ENCODE peak calls at places on chromosomes 2 and 18, in nine cellular contexts. P, D, R, K, I, E, O, Y and S are unnamed samples.
A peak's percentile ranks its signal among the peaks of the same experiment; 100 is the strongest.

GRCh38 chr2:36459725-36460137 is 104.2 kb downstream of the CRIM1 start:
- DNase-seq in P (peak; percentile 56), D (peak; percentile 45), R (no peak), K (no peak), I (no peak), E (peak; percentile 65), O (peak; percentile 35), Y (no peak), S (peak; percentile 52)

GRCh38 chr18:35511428-35511827 is 13.7 kb upstream of the INO80C start:
- DNase-seq in P (no peak), D (no peak), R (no peak), K (no peak), I (no peak), E (no peak), O (no peak), Y (no peak), S (no peak)

GRCh38 chr2:129782618-129782960 is 196.9 kb upstream of the RAB6C start:
- DNase-seq in P (no peak), D (no peak), R (no peak), K (no peak), I (no peak), E (no peak), O (no peak), Y (no peak), S (no peak)

GRCh38 chr18:76518543-76519155 is 23.6 kb upstream of the ZNF516 start:
- DNase-seq in P (peak; percentile 54), D (no peak), R (peak; percentile 33), K (no peak), I (no peak), E (no peak), O (no peak), Y (peak; percentile 24), S (peak; percentile 58)

GRCh38 chr2:8525582-8526402 is 156.1 kb upstream of the ID2 start:
- DNase-seq in P (peak; percentile 76), D (peak; percentile 16), R (peak; percentile 46), K (no peak), I (no peak), E (no peak), O (peak; percentile 84), Y (no peak), S (peak; percentile 35)

GRCh38 chr18:48788378-48788777 is 162.4 kb downstream of the SMAD7 start:
- DNase-seq in P (no peak), D (no peak), R (no peak), K (no peak), I (no peak), E (no peak), O (peak; percentile 7), Y (no peak), S (no peak)

GRCh38 chr2:211093743-211094303 is 537.4 kb downstream of the CPS1 start:
- DNase-seq in P (peak; percentile 24), D (peak; percentile 19), R (no peak), K (no peak), I (no peak), E (no peak), O (no peak), Y (no peak), S (no peak)

GRCh38 chr2:238097988-238098853 is 1.9 kb upstream of the ESPNL start:
- DNase-seq in P (peak; percentile 91), D (peak; percentile 90), R (no peak), K (peak; percentile 71), I (no peak), E (peak; percentile 61), O (peak; percentile 71), Y (no peak), S (peak; percentile 73)

GRCh38 chr2:215479536-215480240 is 43.8 kb upstream of the FN1 start:
- DNase-seq in P (peak; percentile 17), D (no peak), R (no peak), K (no peak), I (no peak), E (no peak), O (no peak), Y (no peak), S (no peak)

GRCh38 chr2:667332-668000 is 9.7 kb downstream of the TMEM18 start:
- DNase-seq in P (no peak), D (peak; percentile 77), R (no peak), K (no peak), I (no peak), E (peak; percentile 81), O (no peak), Y (peak; percentile 42), S (no peak)

GRCh38 chr2:147288131-147288530 is 556.7 kb upstream of the ACVR2A start:
- DNase-seq in P (no peak), D (no peak), R (no peak), K (peak; percentile 81), I (no peak), E (no peak), O (no peak), Y (peak; percentile 10), S (no peak)

GRCh38 chr2:86194751-86195054 is 559 bp downstream of the IMMT start:
- DNase-seq in P (no peak), D (no peak), R (peak; percentile 88), K (peak; percentile 97), I (no peak), E (no peak), O (peak; percentile 98), Y (no peak), S (no peak)

GRCh38 chr2:179340678-179341077 is 76.0 kb upstream of the SESTD1 start:
- DNase-seq in P (peak; percentile 28), D (peak; percentile 9), R (peak; percentile 8), K (no peak), I (no peak), E (peak; percentile 59), O (no peak), Y (no peak), S (no peak)

GRCh38 chr2:155145758-155146229 is 447.3 kb downstream of the KCNJ3 start:
- DNase-seq in P (no peak), D (no peak), R (no peak), K (no peak), I (no peak), E (no peak), O (no peak), Y (no peak), S (no peak)

GRCh38 chr2:120544522-120544921 is 191.1 kb upstream of the GLI2 start:
- DNase-seq in P (no peak), D (no peak), R (no peak), K (no peak), I (no peak), E (no peak), O (no peak), Y (no peak), S (no peak)

GRCh38 chr2:176653856-176654443 is 384.7 kb downstream of the MTX2 start:
- DNase-seq in P (peak; percentile 73), D (peak; percentile 65), R (peak; percentile 26), K (peak; percentile 69), I (no peak), E (peak; percentile 67), O (peak; percentile 51), Y (peak; percentile 51), S (peak; percentile 66)

GRCh38 chr2:145984541-145984940 is 1464.6 kb upstream of the ZEB2 start:
- DNase-seq in P (no peak), D (peak; percentile 71), R (no peak), K (no peak), I (no peak), E (peak; percentile 69), O (no peak), Y (no peak), S (no peak)

GRCh38 chr18:37538526-37539205 is 26.9 kb downstream of the CELF4 start:
- DNase-seq in P (no peak), D (no peak), R (no peak), K (no peak), I (no peak), E (no peak), O (no peak), Y (no peak), S (no peak)

GRCh38 chr2:108858894-108859293 is 72.3 kb downstream of the CCDC138 start:
- DNase-seq in P (no peak), D (no peak), R (no peak), K (no peak), I (no peak), E (peak; percentile 69), O (no peak), Y (no peak), S (no peak)

GRCh38 chr2:72562451-72563153 is 263.2 kb downstream of the EXOC6B start:
- DNase-seq in P (no peak), D (no peak), R (no peak), K (no peak), I (no peak), E (peak; percentile 22), O (no peak), Y (no peak), S (no peak)

GRCh38 chr2:174122185-174122584 is 126.1 kb downstream of the OLA1 start:
- DNase-seq in P (no peak), D (no peak), R (no peak), K (no peak), I (no peak), E (no peak), O (no peak), Y (no peak), S (no peak)

GRCh38 chr2:214628091-214628490 is 181.4 kb downstream of the BARD1 start:
- DNase-seq in P (no peak), D (no peak), R (no peak), K (no peak), I (no peak), E (no peak), O (no peak), Y (no peak), S (no peak)

GRCh38 chr2:118431997-118432396 is 343.7 kb downstream of the INSIG2 start:
- DNase-seq in P (no peak), D (no peak), R (no peak), K (no peak), I (no peak), E (no peak), O (no peak), Y (no peak), S (no peak)

GRCh38 chr2:69798909-69799526 is 30.4 kb upstream of the GMCL1 start:
- DNase-seq in P (no peak), D (no peak), R (no peak), K (no peak), I (no peak), E (peak; percentile 30), O (no peak), Y (no peak), S (no peak)

GRCh38 chr2:103963331-103963730 is 890.6 kb upstream of the POU3F3 start:
- DNase-seq in P (no peak), D (no peak), R (no peak), K (no peak), I (no peak), E (no peak), O (no peak), Y (no peak), S (no peak)

GRCh38 chr2:239035361-239035814 is 187.5 kb downstream of the TWIST2 start:
- DNase-seq in P (peak; percentile 99), D (peak; percentile 81), R (peak; percentile 51), K (peak; percentile 91), I (peak; percentile 34), E (no peak), O (no peak), Y (peak; percentile 69), S (peak; percentile 72)

GRCh38 chr18:42706618-42707017 is 408.9 kb downstream of the RIT2 start:
- DNase-seq in P (peak; percentile 20), D (peak; percentile 1), R (no peak), K (no peak), I (no peak), E (no peak), O (no peak), Y (no peak), S (no peak)

GRCh38 chr2:191889924-191890323 is 43.0 kb upstream of the CAVIN2 start:
- DNase-seq in P (no peak), D (no peak), R (no peak), K (no peak), I (no peak), E (no peak), O (no peak), Y (no peak), S (no peak)

GRCh38 chr2:121093735-121094520 is 191.1 kb downstream of the TFCP2L1 start:
- DNase-seq in P (no peak), D (no peak), R (no peak), K (no peak), I (no peak), E (no peak), O (no peak), Y (no peak), S (no peak)

GRCh38 chr2:188449992-188450391 is 158.3 kb downstream of the GULP1 start:
- DNase-seq in P (no peak), D (no peak), R (no peak), K (no peak), I (no peak), E (no peak), O (no peak), Y (no peak), S (no peak)

GRCh38 chr2:203590496-203590895 is 55.4 kb upstream of the RAPH1 start:
- DNase-seq in P (no peak), D (no peak), R (no peak), K (no peak), I (no peak), E (no peak), O (no peak), Y (no peak), S (no peak)